ENCODE peak calls at places on chromosome 10, in nine cellular contexts. One of them, this sample, is unnamed.

GRCh38 chr10:105597297-105597696 is 956.2 kb downstream of the SORCS3 start:
- DNase-seq in IMR-90: peak; percentile 40
- DNase-seq in stomach: no peak
- DNase-seq in lower leg skin: no peak
- DNase-seq in transverse colon: no peak
- DNase-seq in suprapubic skin: no peak
- DNase-seq in ovary: no peak
- DNase-seq in H1: no peak
- DNase-seq in H54: no peak
- DNase-seq in this sample: no peak

GRCh38 chr10:95482501-95483248 is 78.5 kb downstream of the SORBS1 start:
- DNase-seq in IMR-90: no peak
- DNase-seq in stomach: no peak
- DNase-seq in lower leg skin: no peak
- DNase-seq in transverse colon: no peak
- DNase-seq in suprapubic skin: no peak
- DNase-seq in ovary: no peak
- DNase-seq in H1: no peak
- DNase-seq in H54: no peak
- DNase-seq in this sample: no peak

GRCh38 chr10:12658526-12658925 is 309.2 kb downstream of the CAMK1D start:
- DNase-seq in IMR-90: no peak
- DNase-seq in stomach: no peak
- DNase-seq in lower leg skin: no peak
- DNase-seq in transverse colon: no peak
- DNase-seq in suprapubic skin: no peak
- DNase-seq in ovary: no peak
- DNase-seq in H1: no peak
- DNase-seq in H54: no peak
- DNase-seq in this sample: no peak

GRCh38 chr10:1121311-1121970 is 65.3 kb downstream of the WDR37 start:
- DNase-seq in IMR-90: no peak
- DNase-seq in stomach: no peak
- DNase-seq in lower leg skin: no peak
- DNase-seq in transverse colon: no peak
- DNase-seq in suprapubic skin: peak; percentile 77
- DNase-seq in ovary: no peak
- DNase-seq in H1: no peak
- DNase-seq in H54: no peak
- DNase-seq in this sample: no peak

GRCh38 chr10:3530346-3531096 is 254.5 kb downstream of the KLF6 start:
- DNase-seq in IMR-90: peak; percentile 68
- DNase-seq in stomach: no peak
- DNase-seq in lower leg skin: no peak
- DNase-seq in transverse colon: no peak
- DNase-seq in suprapubic skin: no peak
- DNase-seq in ovary: no peak
- DNase-seq in H1: no peak
- DNase-seq in H54: no peak
- DNase-seq in this sample: no peak

GRCh38 chr10:60466267-60467201 is 76.9 kb upstream of the ANK3 start:
- DNase-seq in IMR-90: peak; percentile 71
- DNase-seq in stomach: no peak
- DNase-seq in lower leg skin: no peak
- DNase-seq in transverse colon: no peak
- DNase-seq in suprapubic skin: no peak
- DNase-seq in ovary: no peak
- DNase-seq in H1: no peak
- DNase-seq in H54: no peak
- DNase-seq in this sample: no peak

GRCh38 chr10:102327002-102327401 is 68.5 kb upstream of the NFKB2 start:
- DNase-seq in IMR-90: no peak
- DNase-seq in stomach: no peak
- DNase-seq in lower leg skin: no peak
- DNase-seq in transverse colon: no peak
- DNase-seq in suprapubic skin: no peak
- DNase-seq in ovary: no peak
- DNase-seq in H1: no peak
- DNase-seq in H54: no peak
- DNase-seq in this sample: no peak

GRCh38 chr10:73819513-73820093 is 8.2 kb upstream of the NDST2 start:
- DNase-seq in IMR-90: peak; percentile 23
- DNase-seq in stomach: peak; percentile 94
- DNase-seq in lower leg skin: peak; percentile 64
- DNase-seq in transverse colon: peak; percentile 84
- DNase-seq in suprapubic skin: no peak
- DNase-seq in ovary: no peak
- DNase-seq in H1: peak; percentile 59
- DNase-seq in H54: peak; percentile 42
- DNase-seq in this sample: no peak

GRCh38 chr10:44703241-44704155 is 207.6 kb upstream of the TMEM72 start:
- DNase-seq in IMR-90: peak; percentile 75
- DNase-seq in stomach: no peak
- DNase-seq in lower leg skin: no peak
- DNase-seq in transverse colon: no peak
- DNase-seq in suprapubic skin: no peak
- DNase-seq in ovary: no peak
- DNase-seq in H1: no peak
- DNase-seq in H54: no peak
- DNase-seq in this sample: no peak

GRCh38 chr10:129621694-129622093 is 154.7 kb downstream of the MGMT start:
- DNase-seq in IMR-90: peak; percentile 27
- DNase-seq in stomach: no peak
- DNase-seq in lower leg skin: no peak
- DNase-seq in transverse colon: no peak
- DNase-seq in suprapubic skin: no peak
- DNase-seq in ovary: no peak
- DNase-seq in H1: no peak
- DNase-seq in H54: no peak
- DNase-seq in this sample: no peak

DNA sequence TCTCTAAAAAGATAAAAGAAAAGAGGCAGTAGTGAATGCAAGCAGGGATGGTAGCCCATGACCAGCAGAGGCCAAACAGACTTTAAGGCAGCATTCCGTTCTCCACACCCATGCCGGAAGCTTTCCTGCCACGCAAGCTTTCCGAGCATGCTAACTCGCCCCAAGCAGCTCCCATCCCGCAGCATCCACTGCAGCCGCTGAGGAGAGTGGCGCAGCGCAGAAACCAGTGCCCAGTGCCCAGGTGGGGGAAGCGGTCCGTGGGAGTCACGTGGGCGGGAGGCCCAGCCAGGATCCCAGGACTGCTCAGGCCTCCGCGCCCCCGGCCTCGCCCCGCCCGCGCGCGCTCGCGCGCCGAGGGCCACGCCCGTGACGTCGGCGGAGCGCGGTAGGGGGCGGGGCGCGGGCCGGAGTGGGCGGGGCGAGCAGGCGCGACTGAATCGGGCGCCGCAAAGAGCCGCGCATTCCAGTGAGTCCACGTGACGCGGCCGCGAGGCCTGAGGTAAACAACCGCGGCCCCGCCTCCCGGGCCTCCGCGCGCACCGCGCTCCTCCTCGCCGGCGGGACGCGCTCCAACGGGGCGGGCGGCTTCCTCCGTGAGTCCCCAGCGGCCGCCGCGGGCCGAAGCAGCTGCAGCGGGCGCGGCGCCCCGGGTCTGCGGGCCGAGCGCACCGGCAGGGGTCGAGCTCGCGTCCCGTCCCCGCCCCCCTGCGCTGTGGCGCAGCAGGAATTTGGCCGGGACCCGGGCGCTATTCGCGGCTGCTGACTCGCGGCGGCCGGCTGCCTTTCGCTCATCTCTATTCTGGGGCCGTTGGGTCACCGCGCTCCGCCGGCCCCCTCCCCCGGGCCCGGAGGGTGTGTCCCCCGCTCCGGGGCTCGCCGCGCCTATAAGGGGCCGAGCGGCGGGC is at the start of gene OTUD1:
- DNase-seq in IMR-90: peak; percentile 91
- DNase-seq in stomach: peak; percentile 98
- DNase-seq in lower leg skin: peak; percentile 95
- DNase-seq in transverse colon: peak; percentile 96
- DNase-seq in suprapubic skin: peak; percentile 97
- DNase-seq in ovary: peak; percentile 97
- DNase-seq in H1: peak; percentile 92
- DNase-seq in H54: peak; percentile 96
- DNase-seq in this sample: peak; percentile 97
- TF ChIP-seq POLR2A in IMR-90: peak; percentile 52
- TF ChIP-seq POLR2A in stomach: no peak
- TF ChIP-seq POLR2A in lower leg skin: no peak
- TF ChIP-seq POLR2A in transverse colon: peak; percentile 62
- TF ChIP-seq POLR2A in suprapubic skin: peak; percentile 72
- TF ChIP-seq POLR2A in ovary: peak; percentile 61
- TF ChIP-seq POLR2A in H1: no peak
- TF ChIP-seq POLR2A in H54: peak; percentile 63
- TF ChIP-seq POLR2A in this sample: peak; percentile 66

GRCh38 chr10:114821293-114821914 is at the start of gene FHIP2A:
- DNase-seq in IMR-90: peak; percentile 66
- DNase-seq in stomach: peak; percentile 82
- DNase-seq in lower leg skin: peak; percentile 53
- DNase-seq in transverse colon: peak; percentile 86
- DNase-seq in suprapubic skin: no peak
- DNase-seq in ovary: peak; percentile 79
- DNase-seq in H1: peak; percentile 93
- DNase-seq in H54: peak; percentile 71
- DNase-seq in this sample: peak; percentile 93
- TF ChIP-seq POLR2A in IMR-90: peak; percentile 27
- TF ChIP-seq POLR2A in stomach: no peak
- TF ChIP-seq POLR2A in lower leg skin: no peak
- TF ChIP-seq POLR2A in transverse colon: no peak
- TF ChIP-seq POLR2A in suprapubic skin: peak; percentile 66
- TF ChIP-seq POLR2A in ovary: peak; percentile 66
- TF ChIP-seq POLR2A in H1: no peak
- TF ChIP-seq POLR2A in H54: peak; percentile 62
- TF ChIP-seq POLR2A in this sample: peak; percentile 40

GRCh38 chr10:122021421-122021820 is 32.5 kb downstream of the TACC2 start:
- DNase-seq in IMR-90: peak; percentile 33
- DNase-seq in stomach: peak; percentile 86
- DNase-seq in lower leg skin: peak; percentile 79
- DNase-seq in transverse colon: no peak
- DNase-seq in suprapubic skin: no peak
- DNase-seq in ovary: no peak
- DNase-seq in H1: no peak
- DNase-seq in H54: no peak
- DNase-seq in this sample: no peak

GRCh38 chr10:122020202-122020601 is 31.2 kb downstream of the TACC2 start:
- DNase-seq in IMR-90: no peak
- DNase-seq in stomach: no peak
- DNase-seq in lower leg skin: no peak
- DNase-seq in transverse colon: no peak
- DNase-seq in suprapubic skin: no peak
- DNase-seq in ovary: no peak
- DNase-seq in H1: no peak
- DNase-seq in H54: no peak
- DNase-seq in this sample: no peak

GRCh38 chr10:122018951-122019413 is 30.0 kb downstream of the TACC2 start:
- DNase-seq in IMR-90: no peak
- DNase-seq in stomach: peak; percentile 76
- DNase-seq in lower leg skin: peak; percentile 54
- DNase-seq in transverse colon: peak; percentile 74
- DNase-seq in suprapubic skin: no peak
- DNase-seq in ovary: no peak
- DNase-seq in H1: no peak
- DNase-seq in H54: no peak
- DNase-seq in this sample: no peak

GRCh38 chr10:122021828-122022227 is 32.9 kb downstream of the TACC2 start:
- DNase-seq in IMR-90: no peak
- DNase-seq in stomach: no peak
- DNase-seq in lower leg skin: no peak
- DNase-seq in transverse colon: no peak
- DNase-seq in suprapubic skin: no peak
- DNase-seq in ovary: no peak
- DNase-seq in H1: no peak
- DNase-seq in H54: no peak
- DNase-seq in this sample: no peak

GRCh38 chr10:122019414-122019975 is 30.5 kb downstream of the TACC2 start:
- DNase-seq in IMR-90: no peak
- DNase-seq in stomach: peak; percentile 87
- DNase-seq in lower leg skin: peak; percentile 74
- DNase-seq in transverse colon: peak; percentile 89
- DNase-seq in suprapubic skin: peak; percentile 84
- DNase-seq in ovary: no peak
- DNase-seq in H1: peak; percentile 52
- DNase-seq in H54: no peak
- DNase-seq in this sample: no peak
- TF ChIP-seq POLR2A in IMR-90: no peak
- TF ChIP-seq POLR2A in stomach: peak; percentile 71
- TF ChIP-seq POLR2A in lower leg skin: no peak
- TF ChIP-seq POLR2A in transverse colon: peak; percentile 91
- TF ChIP-seq POLR2A in suprapubic skin: no peak
- TF ChIP-seq POLR2A in ovary: no peak
- TF ChIP-seq POLR2A in H1: no peak
- TF ChIP-seq POLR2A in H54: no peak
- TF ChIP-seq POLR2A in this sample: no peak

GRCh38 chr10:104340099-104340594 is 1.9 kb upstream of the ITPRIP start:
- DNase-seq in IMR-90: no peak
- DNase-seq in stomach: no peak
- DNase-seq in lower leg skin: no peak
- DNase-seq in transverse colon: no peak
- DNase-seq in suprapubic skin: no peak
- DNase-seq in ovary: no peak
- DNase-seq in H1: no peak
- DNase-seq in H54: no peak
- DNase-seq in this sample: peak; percentile 83

GRCh38 chr10:104336829-104337526 is 1.3 kb downstream of the ITPRIP start:
- DNase-seq in IMR-90: peak; percentile 80
- DNase-seq in stomach: no peak
- DNase-seq in lower leg skin: no peak
- DNase-seq in transverse colon: no peak
- DNase-seq in suprapubic skin: no peak
- DNase-seq in ovary: no peak
- DNase-seq in H1: peak; percentile 35
- DNase-seq in H54: no peak
- DNase-seq in this sample: peak; percentile 38

GRCh38 chr10:104337527-104337984 is 709 bp downstream of the ITPRIP start:
- DNase-seq in IMR-90: peak; percentile 37
- DNase-seq in stomach: no peak
- DNase-seq in lower leg skin: no peak
- DNase-seq in transverse colon: peak; percentile 63
- DNase-seq in suprapubic skin: no peak
- DNase-seq in ovary: peak; percentile 52
- DNase-seq in H1: no peak
- DNase-seq in H54: no peak
- DNase-seq in this sample: peak; percentile 60

GRCh38 chr10:104339469-104340098 is 1.3 kb upstream of the ITPRIP start:
- DNase-seq in IMR-90: peak; percentile 77
- DNase-seq in stomach: peak; percentile 72
- DNase-seq in lower leg skin: peak; percentile 73
- DNase-seq in transverse colon: peak; percentile 43
- DNase-seq in suprapubic skin: no peak
- DNase-seq in ovary: peak; percentile 75
- DNase-seq in H1: peak; percentile 42
- DNase-seq in H54: no peak
- DNase-seq in this sample: peak; percentile 82

GRCh38 chr10:104337985-104338735 is at the start of gene ITPRIP:
- DNase-seq in IMR-90: peak; percentile 87
- DNase-seq in stomach: peak; percentile 77
- DNase-seq in lower leg skin: peak; percentile 80
- DNase-seq in transverse colon: peak; percentile 81
- DNase-seq in suprapubic skin: peak; percentile 93
- DNase-seq in ovary: peak; percentile 78
- DNase-seq in H1: peak; percentile 82
- DNase-seq in H54: peak; percentile 60
- DNase-seq in this sample: peak; percentile 85
- TF ChIP-seq POLR2A in IMR-90: peak; percentile 97
- TF ChIP-seq POLR2A in stomach: peak; percentile 72
- TF ChIP-seq POLR2A in lower leg skin: no peak
- TF ChIP-seq POLR2A in transverse colon: peak; percentile 92
- TF ChIP-seq POLR2A in suprapubic skin: peak; percentile 71
- TF ChIP-seq POLR2A in ovary: peak; percentile 91
- TF ChIP-seq POLR2A in H1: no peak
- TF ChIP-seq POLR2A in H54: peak; percentile 81
- TF ChIP-seq POLR2A in this sample: peak; percentile 81